ENCODE peak calls at places on chromosomes 2 and 18, in five cellular contexts. J is GM23248; C is HL-60; S is stimulated activated CD8-positive, alpha-beta memory T cell treated with anti-CD3 and anti-CD28 coated beads, Interleukin-15, amount 100 ng/mL, for 1 hour; E is HT-29. W is an unnamed sample.

GRCh38 chr2:217934321-217935131 is 68.3 kb downstream of the TNS1 start:
- DNase-seq in J (peak), S (no peak), E (no peak), C (peak), W (no peak)

GRCh38 chr18:61939032-61939674 is 46.3 kb upstream of the RNF152 start:
- DNase-seq in C (no peak), E (no peak), S (no peak), J (no peak), W (peak)

GRCh38 chr2:85340034-85340892 is 12.5 kb upstream of the TGOLN2 start:
- DNase-seq in C (no peak), E (no peak), S (no peak), J (peak), W (no peak)

GRCh38 chr2:99619211-99619610 is 129.4 kb upstream of the REV1 start:
- DNase-seq in S (no peak), E (no peak), C (no peak), J (no peak), W (no peak)

GRCh38 chr2:19119326-19120001 is 239.0 kb downstream of the OSR1 start:
- DNase-seq in J (no peak), E (no peak), C (no peak), S (no peak), W (no peak)

GRCh38 chr2:121211689-121212151 is 73.3 kb downstream of the TFCP2L1 start:
- DNase-seq in J (no peak), C (no peak), S (no peak), E (no peak), W (peak)

GRCh38 chr2:202965810-202966454 is 48.7 kb upstream of the NBEAL1 start:
- DNase-seq in C (peak), E (no peak), S (no peak), J (peak), W (peak)

GRCh38 chr2:164495491-164496223 is 125.6 kb downstream of the GRB14 start:
- DNase-seq in C (no peak), J (peak), S (no peak), E (peak), W (peak)

GRCh38 chr18:24915547-24915946 is 436.4 kb downstream of the ZNF521 start:
- DNase-seq in J (peak), C (no peak), S (no peak), E (no peak), W (no peak)

GRCh38 chr18:11259421-11259820 is 110.1 kb upstream of the PIEZO2 start:
- DNase-seq in C (no peak), J (no peak), E (no peak), S (no peak), W (no peak)

GRCh38 chr2:1593371-1594205 is 150.7 kb downstream of the PXDN start:
- DNase-seq in J (peak), E (peak), S (no peak), C (no peak), W (no peak)

GRCh38 chr2:105747254-105747909 is 2.7 kb downstream of the NCK2 start:
- DNase-seq in C (no peak), J (no peak), S (no peak), E (no peak), W (no peak)

GRCh38 chr2:217827430-217828201 is 175.2 kb downstream of the TNS1 start:
- DNase-seq in C (no peak), S (no peak), E (no peak), J (peak), W (no peak)

GRCh38 chr2:172496096-172496709 is 59.7 kb upstream of the PDK1 start:
- DNase-seq in E (no peak), S (no peak), C (peak), J (no peak), W (no peak)

GRCh38 chr2:99682280-99683060 is 192.7 kb upstream of the REV1 start:
- DNase-seq in J (peak), C (no peak), S (no peak), E (no peak), W (no peak)

GRCh38 chr2:235939471-235939870 is 228.7 kb downstream of the GBX2 start:
- DNase-seq in S (no peak), E (no peak), C (no peak), J (peak), W (no peak)

GRCh38 chr2:117856415-117857210 is 42.1 kb downstream of the DDX18 start:
- DNase-seq in S (no peak), J (peak), E (peak), C (no peak), W (peak)

GRCh38 chr18:26465431-26465830 is 82.9 kb downstream of the KCTD1 start:
- DNase-seq in E (no peak), C (no peak), S (no peak), J (no peak), W (no peak)

GRCh38 chr18:52499646-52500045 is 159.6 kb downstream of the DCC start:
- DNase-seq in J (no peak), E (no peak), S (no peak), C (no peak), W (peak)

GRCh38 chr2:11028407-11028916 is 116.7 kb downstream of the KCNF1 start:
- DNase-seq in C (no peak), J (no peak), E (peak), S (no peak), W (peak)

GRCh38 chr2:188629890-188630483 is 338.3 kb downstream of the GULP1 start:
- DNase-seq in J (peak), C (no peak), S (no peak), E (no peak), W (no peak)

GRCh38 chr2:165161510-165161909 is 42.3 kb downstream of the SCN3A start:
- DNase-seq in C (no peak), E (no peak), J (peak), S (no peak), W (no peak)

GRCh38 chr2:233446616-233447305 is 92.5 kb downstream of the DGKD start:
- DNase-seq in S (no peak), J (no peak), C (no peak), E (no peak), W (no peak)

GRCh38 chr2:170710609-170710979 is 4.5 kb upstream of the SP5 start:
- DNase-seq in J (no peak), S (no peak), E (no peak), C (no peak), W (no peak)

GRCh38 chr2:24818721-24819167 is 25.5 kb downstream of the CENPO start:
- DNase-seq in E (no peak), C (no peak), J (peak), S (no peak), W (no peak)

GRCh38 chr2:172613035-172613434 is 57.1 kb downstream of the PDK1 start:
- DNase-seq in E (no peak), C (no peak), S (no peak), J (no peak), W (no peak)